ENCODE peak calls at places on chromosomes 4 and X, in ten cellular contexts. Z, N, F, D, E, Y, R, T, U and B are unnamed samples.

GRCh38 chrX:42920752-42921151 is 142.8 kb upstream of the PPP1R2C start:
- DNase-seq in Z (no peak), N (no peak), F (no peak), D (no peak), E (no peak), Y (no peak), R (no peak), T (no peak), U (peak), B (no peak)

GRCh38 chr4:184041156-184041555 is 136.0 kb downstream of the STOX2 start:
- DNase-seq in Z (no peak), N (no peak), F (no peak), D (no peak), E (no peak), Y (no peak), R (no peak), T (peak), U (no peak), B (no peak)

GRCh38 chrX:7170903-7171302 is 22.9 kb upstream of the PUDP start:
- DNase-seq in Z (no peak), N (peak), F (peak), D (no peak), E (no peak), Y (no peak), R (no peak), T (no peak), U (peak), B (no peak)

GRCh38 chr4:127400736-127401346 is 231.9 kb upstream of the INTU start:
- DNase-seq in Z (no peak), N (peak), F (peak), D (peak), E (no peak), Y (no peak), R (peak), T (peak), U (peak), B (peak)

GRCh38 chrX:108230562-108230961 is 139.0 kb downstream of the ATG4A start:
- DNase-seq in Z (no peak), N (no peak), F (no peak), D (no peak), E (no peak), Y (no peak), R (no peak), T (no peak), U (no peak), B (no peak)

GRCh38 chr4:3372933-3373465 is 68.8 kb upstream of the HGFAC start:
- DNase-seq in Z (no peak), N (no peak), F (peak), D (no peak), E (peak), Y (no peak), R (peak), T (no peak), U (no peak), B (no peak)

GRCh38 chr4:31045724-31046318 is 325.7 kb downstream of the PCDH7 start:
- DNase-seq in Z (no peak), N (peak), F (no peak), D (no peak), E (no peak), Y (no peak), R (no peak), T (peak), U (peak), B (no peak)

GRCh38 chrX:276588-277171 is 4.5 kb upstream of the PLCXD1 start:
- DNase-seq in Z (no peak), N (peak), F (peak), D (no peak), E (peak), Y (peak), R (no peak), T (peak), U (peak), B (peak)

GRCh38 chr4:88674565-88674964 is 23.1 kb downstream of the NAP1L5 start:
- DNase-seq in Z (no peak), N (no peak), F (no peak), D (no peak), E (no peak), Y (no peak), R (no peak), T (peak), U (peak), B (peak)

GRCh38 chrX:110143454-110144210 is 140.7 kb downstream of the TMEM164 start:
- DNase-seq in Z (no peak), N (no peak), F (no peak), D (no peak), E (no peak), Y (no peak), R (no peak), T (no peak), U (no peak), B (no peak)

GRCh38 chr4:111230265-111230664 is 607.4 kb upstream of the PITX2 start:
- DNase-seq in Z (no peak), N (no peak), F (no peak), D (no peak), E (no peak), Y (no peak), R (no peak), T (peak), U (peak), B (peak)

GRCh38 chrX:259692-260355 is 21.4 kb upstream of the PLCXD1 start:
- DNase-seq in Z (peak), N (no peak), F (peak), D (no peak), E (peak), Y (peak), R (no peak), T (no peak), U (no peak), B (no peak)

GRCh38 chr4:88054229-88054628 is 46.8 kb downstream of the PKD2 start:
- DNase-seq in Z (no peak), N (no peak), F (no peak), D (no peak), E (no peak), Y (no peak), R (no peak), T (no peak), U (peak), B (no peak)

GRCh38 chr4:161696957-161697356 is 466.8 kb downstream of the FSTL5 start:
- DNase-seq in Z (no peak), N (no peak), F (no peak), D (no peak), E (no peak), Y (no peak), R (no peak), T (no peak), U (no peak), B (no peak)

GRCh38 chr4:159071178-159071968 is 31.5 kb upstream of the RAPGEF2 start:
- DNase-seq in Z (no peak), N (peak), F (no peak), D (no peak), E (no peak), Y (no peak), R (no peak), T (peak), U (peak), B (peak)

GRCh38 chrX:41273638-41274037 is 60.3 kb upstream of the DDX3X start:
- DNase-seq in Z (no peak), N (no peak), F (no peak), D (no peak), E (no peak), Y (no peak), R (no peak), T (no peak), U (peak), B (peak)

GRCh38 chr4:137997496-137997895 is 244.7 kb downstream of the SLC7A11 start:
- DNase-seq in Z (no peak), N (no peak), F (no peak), D (no peak), E (no peak), Y (no peak), R (no peak), T (no peak), U (no peak), B (no peak)

GRCh38 chr4:37726666-37727065 is 40.5 kb upstream of the RELL1 start:
- DNase-seq in Z (no peak), N (peak), F (no peak), D (no peak), E (no peak), Y (no peak), R (no peak), T (peak), U (peak), B (peak)

GRCh38 chrX:119728487-119728886 is 29.9 kb upstream of the SOWAHD start:
- DNase-seq in Z (no peak), N (no peak), F (no peak), D (no peak), E (peak), Y (no peak), R (no peak), T (no peak), U (no peak), B (no peak)

GRCh38 chrX:71181558-71181909 is 36.9 kb downstream of the NLGN3 start:
- DNase-seq in Z (no peak), N (no peak), F (peak), D (peak), E (no peak), Y (no peak), R (no peak), T (no peak), U (no peak), B (no peak)

GRCh38 chr4:17805580-17805979 is 5.0 kb downstream of the DCAF16 start:
- DNase-seq in Z (no peak), N (no peak), F (no peak), D (no peak), E (no peak), Y (no peak), R (no peak), T (no peak), U (no peak), B (no peak)

GRCh38 chr4:27005512-27006246 is 145.0 kb downstream of the STIM2 start:
- DNase-seq in Z (no peak), N (peak), F (no peak), D (no peak), E (no peak), Y (no peak), R (no peak), T (peak), U (peak), B (peak)

GRCh38 chr4:97984545-97985131 is 158.6 kb downstream of the STPG2 start:
- DNase-seq in Z (no peak), N (no peak), F (peak), D (no peak), E (no peak), Y (no peak), R (no peak), T (no peak), U (no peak), B (no peak)

GRCh38 chr4:98739718-98740117 is 81.3 kb upstream of the TSPAN5 start:
- DNase-seq in Z (no peak), N (no peak), F (no peak), D (no peak), E (no peak), Y (no peak), R (no peak), T (no peak), U (no peak), B (no peak)

GRCh38 chrX:152926279-152926678 is 28.4 kb downstream of the ZNF185 start:
- DNase-seq in Z (no peak), N (peak), F (peak), D (no peak), E (no peak), Y (no peak), R (no peak), T (peak), U (peak), B (peak)

GRCh38 chrX:14753436-14753835 is 119.4 kb downstream of the FANCB start:
- DNase-seq in Z (no peak), N (no peak), F (no peak), D (no peak), E (no peak), Y (no peak), R (no peak), T (no peak), U (peak), B (no peak)

GRCh38 chr4:36273276-36273675 is 8.1 kb upstream of the DTHD1 start:
- DNase-seq in Z (no peak), N (no peak), F (no peak), D (no peak), E (no peak), Y (no peak), R (no peak), T (no peak), U (peak), B (no peak)

GRCh38 chr4:100590308-100590707 is 72.5 kb upstream of the EMCN start:
- DNase-seq in Z (no peak), N (no peak), F (no peak), D (no peak), E (no peak), Y (no peak), R (no peak), T (no peak), U (no peak), B (peak)

GRCh38 chr4:172851534-172851933 is 317.1 kb upstream of the GALNT7 start:
- DNase-seq in Z (no peak), N (no peak), F (no peak), D (no peak), E (no peak), Y (no peak), R (no peak), T (peak), U (peak), B (no peak)

GRCh38 chr4:152044341-152044740 is 283.5 kb upstream of the GATB start:
- DNase-seq in Z (no peak), N (no peak), F (no peak), D (no peak), E (no peak), Y (no peak), R (no peak), T (peak), U (no peak), B (peak)

GRCh38 chr4:159283697-159284492 is 181.0 kb downstream of the RAPGEF2 start:
- DNase-seq in Z (no peak), N (peak), F (no peak), D (no peak), E (no peak), Y (no peak), R (no peak), T (peak), U (peak), B (peak)

GRCh38 chrX:87578978-87579377 is 61.4 kb downstream of the KLHL4 start:
- DNase-seq in Z (no peak), N (no peak), F (no peak), D (no peak), E (no peak), Y (no peak), R (no peak), T (no peak), U (peak), B (no peak)

GRCh38 chrX:153411255-153411987 is at the start of gene ZFP92:
- DNase-seq in Z (no peak), N (no peak), F (peak), D (no peak), E (peak), Y (no peak), R (peak), T (no peak), U (no peak), B (no peak)

GRCh38 chr4:6342530-6343293 is 73.1 kb downstream of the WFS1 start:
- DNase-seq in Z (no peak), N (no peak), F (no peak), D (no peak), E (peak), Y (peak), R (peak), T (peak), U (peak), B (no peak)

GRCh38 chr4:128354205-128354821 is 66.7 kb upstream of the PGRMC2 start:
- DNase-seq in Z (no peak), N (peak), F (no peak), D (no peak), E (no peak), Y (no peak), R (no peak), T (peak), U (peak), B (peak)

GRCh38 chrX:11064851-11065600 is 46.1 kb upstream of the HCCS start:
- DNase-seq in Z (no peak), N (peak), F (no peak), D (no peak), E (no peak), Y (no peak), R (no peak), T (peak), U (peak), B (peak)

GRCh38 chr4:38189445-38189844 is 229.2 kb downstream of the PTTG2 start:
- DNase-seq in Z (no peak), N (peak), F (peak), D (no peak), E (no peak), Y (no peak), R (no peak), T (peak), U (peak), B (peak)

GRCh38 chr4:122733805-122734155 is 1.3 kb downstream of the BBS12 start:
- DNase-seq in Z (no peak), N (no peak), F (no peak), D (no peak), E (no peak), Y (no peak), R (no peak), T (no peak), U (no peak), B (no peak)

GRCh38 chr4:38967260-38968095 is 64.7 kb downstream of the TMEM156 start:
- DNase-seq in Z (no peak), N (peak), F (no peak), D (no peak), E (no peak), Y (no peak), R (no peak), T (peak), U (peak), B (peak)

GRCh38 chr4:110877728-110878382 is 255.0 kb upstream of the PITX2 start:
- DNase-seq in Z (no peak), N (no peak), F (no peak), D (no peak), E (no peak), Y (no peak), R (no peak), T (no peak), U (no peak), B (no peak)

DNA sequence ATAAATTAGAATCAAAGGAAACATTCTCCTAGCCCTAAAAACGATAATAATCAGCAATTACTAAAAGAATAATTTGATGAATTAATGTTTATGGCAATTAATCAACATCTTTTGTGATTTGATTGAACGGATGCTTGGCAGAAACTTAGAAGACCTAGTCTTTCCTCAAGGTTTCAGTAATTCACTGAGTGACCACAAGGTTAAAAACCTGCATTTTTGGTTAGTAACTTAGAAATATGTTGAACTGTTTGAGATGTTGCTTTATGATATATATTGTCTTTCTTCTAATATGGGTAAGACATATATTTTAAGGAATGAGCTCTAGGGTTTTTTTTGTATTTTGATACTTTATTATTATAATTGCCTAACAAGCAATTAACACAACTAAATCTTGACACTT is 793.0 kb upstream of the NDST4 start:
- DNase-seq in Z (no peak), N (no peak), F (no peak), D (no peak), E (no peak), Y (no peak), R (no peak), T (no peak), U (no peak), B (no peak)
- TF ChIP-seq CTCF in Z (peak), N (no peak), F (no peak), D (no peak), E (no peak), Y (no peak), R (no peak), T (no peak), U (no peak), B (no peak)

GRCh38 chr4:73964862-73965611 is 16.8 kb downstream of the PF4 start:
- DNase-seq in Z (no peak), N (no peak), F (no peak), D (no peak), E (no peak), Y (no peak), R (no peak), T (no peak), U (peak), B (no peak)
- TF ChIP-seq CTCF in Z (peak), N (peak), F (no peak), D (no peak), E (no peak), Y (no peak), R (peak), T (peak), U (peak), B (peak)

GRCh38 chr4:9893329-9894108 is 112.1 kb downstream of the DRD5 start:
- DNase-seq in Z (no peak), N (no peak), F (no peak), D (no peak), E (no peak), Y (no peak), R (no peak), T (no peak), U (no peak), B (no peak)

GRCh38 chr4:9894604-9895361 is 113.3 kb downstream of the DRD5 start:
- DNase-seq in Z (no peak), N (no peak), F (no peak), D (no peak), E (no peak), Y (no peak), R (no peak), T (no peak), U (no peak), B (no peak)

GRCh38 chr4:9901262-9901661 is 119.8 kb downstream of the DRD5 start:
- DNase-seq in Z (no peak), N (no peak), F (no peak), D (no peak), E (no peak), Y (no peak), R (no peak), T (no peak), U (no peak), B (no peak)

GRCh38 chr4:9898596-9899345 is 117.3 kb downstream of the DRD5 start:
- DNase-seq in Z (no peak), N (peak), F (peak), D (no peak), E (no peak), Y (no peak), R (peak), T (peak), U (peak), B (no peak)
- TF ChIP-seq CTCF in Z (peak), N (no peak), F (no peak), D (peak), E (no peak), Y (no peak), R (peak), T (no peak), U (no peak), B (no peak)

DNA sequence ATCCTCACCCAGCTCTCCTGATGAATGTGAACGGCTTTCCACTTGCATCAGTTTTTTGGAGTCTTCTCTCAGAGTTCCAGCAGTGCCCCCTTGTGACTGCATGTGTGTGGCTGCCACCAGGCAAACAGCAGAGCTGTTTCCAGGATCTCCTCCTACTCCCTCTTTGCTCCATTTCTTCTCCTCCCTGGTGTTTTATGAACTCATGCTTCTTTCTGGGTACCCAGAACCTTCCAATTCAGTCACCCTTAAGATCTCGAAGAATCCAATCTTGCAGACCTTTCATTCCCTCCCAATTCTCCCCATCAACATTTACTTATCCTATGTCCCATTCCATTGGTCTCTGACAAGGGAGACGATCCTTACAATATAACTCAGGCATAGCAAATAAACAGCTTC is 6.8 kb upstream of the TCEANC start:
- DNase-seq in Z (no peak), N (peak), F (peak), D (no peak), E (no peak), Y (no peak), R (peak), T (peak), U (peak), B (peak)
- TF ChIP-seq CTCF in Z (peak), N (peak), F (peak), D (peak), E (peak), Y (peak), R (peak), T (peak), U (peak), B (peak)